ENCODE peak calls at places on chromosomes 16 and 17, in six cellular contexts. T is breast epithelium, B is GM12891, P is transverse colon, G is spleen, J is HCT116. O is an unnamed sample.

GRCh38 chr16:50505714-50506542 is 42.3 kb upstream of the NKD1 start:
- DNase-seq in G (no peak), T (no peak), P (no peak), B (no peak), J (no peak), O (no peak)

GRCh38 chr17:49223517-49224197 is 6.9 kb downstream of the PHOSPHO1 start:
- DNase-seq in J (peak; percentile 21), P (peak; percentile 73), B (peak; percentile 65), G (peak; percentile 91), T (no peak), O (peak; percentile 61)

GRCh38 chr16:11472851-11473250 is 113.9 kb downstream of the LITAF start:
- DNase-seq in J (no peak), B (no peak), G (no peak), P (no peak), T (no peak), O (no peak)

GRCh38 chr16:27720731-27721547 is 171.0 kb downstream of the KATNIP start:
- DNase-seq in J (no peak), G (peak; percentile 44), P (no peak), B (no peak), T (no peak), O (no peak)

GRCh38 chr16:57514371-57514770 is 22.0 kb downstream of the CCDC102A start:
- DNase-seq in T (no peak), J (no peak), P (no peak), G (no peak), B (no peak), O (no peak)

GRCh38 chr17:56624315-56624714 is 30.8 kb downstream of the NOG start:
- DNase-seq in P (no peak), G (no peak), J (no peak), T (no peak), B (no peak), O (no peak)

GRCh38 chr16:12617401-12617819 is 186.3 kb downstream of the CPPED1 start:
- DNase-seq in G (no peak), T (no peak), B (no peak), P (no peak), J (no peak), O (no peak)

GRCh38 chr16:22425036-22425801 is 50.8 kb upstream of the CDR2 start:
- DNase-seq in T (peak; percentile 56), G (no peak), P (no peak), B (no peak), J (no peak), O (no peak)

GRCh38 chr16:55914383-55914782 is 39.2 kb upstream of the CES5A start:
- DNase-seq in T (no peak), J (no peak), B (no peak), G (no peak), P (no peak), O (no peak)

GRCh38 chr16:55913717-55914116 is 38.5 kb upstream of the CES5A start:
- DNase-seq in B (no peak), G (no peak), P (no peak), T (no peak), J (no peak), O (no peak)

GRCh38 chr16:55909876-55910275 is 34.7 kb upstream of the CES5A start:
- DNase-seq in G (no peak), J (no peak), P (no peak), B (no peak), T (no peak), O (no peak)

GRCh38 chr16:55911616-55912015 is 36.4 kb upstream of the CES5A start:
- DNase-seq in B (no peak), G (no peak), P (no peak), J (no peak), T (no peak), O (no peak)

GRCh38 chr16:55912022-55912421 is 36.8 kb upstream of the CES5A start:
- DNase-seq in B (no peak), J (no peak), P (no peak), G (no peak), T (no peak), O (no peak)
- TF ChIP-seq POLR2A in B (no peak), J (no peak), P (no peak), G (no peak), T (no peak), O (no peak)

GRCh38 chr16:53057658-53058057 is 2.9 kb downstream of the CHD9 start:
- DNase-seq in B (no peak), G (no peak), J (no peak), T (no peak), P (no peak), O (no peak)

GRCh38 chr16:53054670-53055485 is at the start of gene CHD9:
- DNase-seq in P (peak; percentile 87), J (peak; percentile 72), G (peak; percentile 95), B (peak; percentile 85), T (peak; percentile 68), O (peak; percentile 88)

GRCh38 chr16:53053967-53054669 is 673 bp upstream of the CHD9 start:
- DNase-seq in J (no peak), G (no peak), B (no peak), P (peak; percentile 52), T (no peak), O (no peak)

GRCh38 chr16:53056528-53056881 is 1.7 kb downstream of the CHD9 start:
- DNase-seq in J (no peak), P (peak; percentile 35), G (no peak), T (no peak), B (no peak), O (no peak)

DNA sequence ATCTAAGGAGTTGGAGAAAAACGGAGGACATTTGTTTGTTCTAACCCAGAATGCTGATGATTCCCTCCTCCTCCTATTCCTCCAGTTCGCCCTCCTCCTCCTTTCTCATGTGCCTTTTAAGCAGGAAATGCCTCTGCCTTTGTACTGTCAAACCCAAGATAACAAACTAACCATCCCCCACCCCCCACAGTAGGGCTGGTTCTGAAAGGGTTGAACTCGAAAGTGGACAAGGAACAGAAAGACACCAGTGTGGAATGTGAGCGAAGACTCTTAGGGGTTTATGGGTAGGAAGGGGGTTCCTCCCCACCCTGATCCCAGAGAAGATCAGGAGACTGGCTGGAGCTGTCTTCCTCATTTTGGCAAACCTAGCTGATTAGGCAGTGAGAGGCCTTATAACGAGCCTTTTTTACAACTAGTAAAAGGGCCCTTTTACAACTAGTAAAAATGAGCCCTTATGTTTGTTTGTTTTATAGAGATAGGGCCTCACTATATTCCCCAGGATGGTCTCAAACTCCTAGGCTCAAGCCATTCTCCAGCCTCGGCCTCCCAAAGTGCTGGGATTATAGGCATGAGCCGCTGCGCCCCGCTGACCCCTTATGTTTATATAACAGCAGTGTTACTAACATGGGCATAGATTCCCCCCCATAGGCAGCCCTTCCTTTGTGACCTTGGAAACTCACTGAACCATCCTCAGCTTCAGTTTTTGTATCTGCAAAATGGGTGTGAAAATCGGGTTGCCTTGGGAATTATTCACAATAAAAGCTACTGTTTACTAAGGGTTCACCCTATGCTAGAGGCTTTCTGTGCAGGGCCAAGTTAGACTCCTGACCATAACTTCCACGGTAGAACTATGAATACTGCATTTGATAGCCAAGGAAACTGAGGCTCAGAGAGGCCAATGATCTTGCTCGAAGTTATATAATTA is 1.1 kb downstream of the CHD9 start:
- DNase-seq in J (no peak), P (peak; percentile 64), G (no peak), B (no peak), T (no peak), O (no peak)
- TF ChIP-seq POLR2AphosphoS5 in J (no peak), P (no peak), G (no peak), B (no peak), T (no peak), O (no peak)

GRCh38 chr16:84648595-84649510 is 542 bp downstream of the KLHL36 start:
- DNase-seq in J (no peak), G (peak; percentile 93), T (no peak), B (peak; percentile 80), P (peak; percentile 73), O (peak; percentile 86)

GRCh38 chr16:84643677-84644076 is 4.6 kb upstream of the KLHL36 start:
- DNase-seq in T (no peak), G (no peak), B (no peak), J (no peak), P (no peak), O (no peak)

GRCh38 chr16:84649511-84649861 is 1.2 kb downstream of the KLHL36 start:
- DNase-seq in B (no peak), J (no peak), G (no peak), P (no peak), T (no peak), O (no peak)

GRCh38 chr16:84650062-84650991 is 2.0 kb downstream of the KLHL36 start:
- DNase-seq in P (no peak), G (no peak), T (no peak), J (no peak), B (no peak), O (no peak)

DNA sequence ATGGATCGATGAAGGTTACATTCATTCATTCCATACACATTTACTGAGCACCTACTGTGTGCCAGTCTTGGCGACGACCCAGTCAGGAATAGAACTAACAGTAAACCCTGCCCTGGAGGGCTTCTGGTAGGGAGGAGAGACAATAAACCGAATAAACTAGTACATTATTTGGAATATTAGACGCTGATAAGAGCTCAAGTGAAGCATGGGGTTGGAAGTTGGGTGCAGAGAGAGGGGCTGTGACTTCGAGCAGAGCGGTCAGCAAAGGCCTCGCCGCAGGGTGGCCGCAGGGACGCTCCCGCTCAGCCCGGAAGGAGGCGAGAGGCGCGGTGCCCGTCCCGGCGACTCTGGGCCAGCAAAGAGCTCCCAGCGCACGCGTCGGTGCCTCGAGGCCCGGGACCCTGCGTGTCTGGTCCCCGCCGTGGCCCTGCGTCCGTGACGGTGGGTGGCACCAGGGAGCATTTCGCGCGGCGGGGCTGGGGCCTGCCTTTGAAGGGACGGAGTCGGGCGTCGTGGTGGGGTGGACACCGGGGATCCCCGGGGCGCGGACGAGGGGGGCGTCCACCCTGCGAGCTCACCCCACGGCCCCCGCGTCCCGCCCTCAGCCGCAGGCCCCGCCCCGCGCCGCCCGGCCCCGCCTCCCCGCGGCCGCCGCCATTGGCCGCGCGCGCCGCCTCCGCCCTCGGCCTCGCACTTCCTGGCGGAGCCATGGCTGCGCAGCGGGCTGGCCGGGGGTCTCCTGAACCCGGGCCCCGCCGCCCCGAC is at the start of gene KLHL36:
- DNase-seq in G (peak; percentile 94), T (no peak), J (no peak), P (peak; percentile 63), B (peak; percentile 96), O (peak; percentile 96)
- TF ChIP-seq POLR2A in G (no peak), T (no peak), J (no peak), P (no peak), B (no peak), O (no peak)

GRCh38 chr17:81508639-81509047 is 4.0 kb downstream of the ACTG1 start:
- DNase-seq in G (no peak), B (no peak), T (no peak), P (no peak), J (peak; percentile 84), O (no peak)

GRCh38 chr17:81511550-81511799 is 1.1 kb downstream of the ACTG1 start:
- DNase-seq in G (no peak), B (no peak), T (no peak), J (no peak), P (no peak), O (no peak)

GRCh38 chr17:81510798-81511549 is 1.6 kb downstream of the ACTG1 start:
- DNase-seq in G (peak; percentile 89), P (no peak), J (no peak), B (no peak), T (no peak), O (no peak)

GRCh38 chr17:81509687-81510523 is 2.7 kb downstream of the ACTG1 start:
- DNase-seq in B (no peak), P (no peak), G (no peak), J (no peak), T (no peak), O (no peak)

DNA sequence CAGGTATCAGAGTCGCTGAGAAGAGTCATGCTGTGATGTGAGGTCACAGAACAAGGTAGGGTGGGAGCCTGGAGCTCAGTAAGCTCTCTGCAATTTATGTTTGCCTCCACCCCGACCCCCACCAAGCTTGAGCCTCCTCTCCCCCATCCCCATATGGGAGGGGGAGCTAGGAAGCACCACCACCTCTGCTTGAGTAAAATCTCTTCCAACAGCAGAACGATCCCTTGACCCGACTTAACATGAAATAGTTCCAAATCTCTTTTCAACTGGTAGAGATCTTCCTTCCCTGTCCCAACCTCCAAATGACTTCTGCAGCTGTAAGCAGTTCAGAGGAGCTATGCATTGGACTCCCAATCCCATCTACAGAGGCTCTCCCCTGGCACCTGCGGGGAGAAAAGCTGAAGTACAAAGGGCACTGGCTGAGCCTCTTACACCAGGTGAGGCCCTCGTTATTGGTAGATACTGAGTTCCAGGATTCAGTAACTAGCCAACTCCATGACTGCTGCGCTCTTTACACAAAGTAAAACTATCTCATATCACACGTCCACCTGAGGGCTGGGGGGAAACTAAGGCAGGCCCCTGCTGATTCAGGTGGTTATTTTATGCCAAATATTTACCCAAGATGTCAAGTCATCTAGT is 3.4 kb downstream of the ACTG1 start:
- DNase-seq in G (no peak), J (no peak), T (no peak), P (peak; percentile 48), B (no peak), O (no peak)
- TF ChIP-seq POLR2AphosphoS5 in G (no peak), J (peak; percentile 84), T (no peak), P (peak; percentile 58), B (peak; percentile 78), O (peak; percentile 96)